ENCODE peak calls at places on chromosomes 16 and 17, in ten cellular contexts. M is K562, S is RWPE1, J is fibroblast of lung, Y is foreskin fibroblast, V is transverse colon, Z is adrenal gland, T is AG09309, X is stomach, U is HCT116. C is an unnamed sample.

GRCh38 chr17:27577124-27577761 is 53.7 kb upstream of the LGALS9 start:
- DNase-seq in M (peak), S (no peak), J (peak), Y (peak), V (no peak), Z (no peak), T (no peak), X (no peak), U (no peak), C (peak)

GRCh38 chr17:35448214-35448898 is at the start of gene SLFN13:
- DNase-seq in M (peak), S (peak), J (peak), Y (peak), V (peak), Z (peak), T (no peak), X (peak), U (no peak), C (peak)

GRCh38 chr17:72560303-72561247 is 439.8 kb downstream of the SOX9 start:
- DNase-seq in M (peak), S (peak), J (peak), Y (peak), V (peak), Z (no peak), T (no peak), X (peak), U (peak), C (no peak)

GRCh38 chr17:82296511-82297279 is 20.7 kb downstream of the CD7 start:
- DNase-seq in M (no peak), S (no peak), J (peak), Y (no peak), V (no peak), Z (no peak), T (no peak), X (no peak), U (no peak), C (no peak)

GRCh38 chr17:48510761-48511604 is 19.8 kb downstream of the HOXB1 start:
- DNase-seq in M (no peak), S (no peak), J (peak), Y (peak), V (no peak), Z (no peak), T (peak), X (no peak), U (no peak), C (no peak)

GRCh38 chr17:77778636-77779524 is 179.6 kb upstream of the TNRC6C start:
- DNase-seq in M (no peak), S (peak), J (no peak), Y (no peak), V (peak), Z (peak), T (no peak), X (peak), U (no peak), C (peak)

GRCh38 chr17:15507001-15507400 is 39.6 kb upstream of the CDRT4 start:
- DNase-seq in M (no peak), S (no peak), J (no peak), Y (no peak), V (no peak), Z (no peak), T (no peak), X (no peak), U (no peak), C (no peak)

GRCh38 chr17:61625564-61625963 is 34.5 kb upstream of the NACA2 start:
- DNase-seq in M (no peak), S (no peak), J (no peak), Y (no peak), V (no peak), Z (no peak), T (no peak), X (no peak), U (no peak), C (no peak)

GRCh38 chr16:13866073-13866472 is 53.9 kb upstream of the ERCC4 start:
- DNase-seq in M (peak), S (peak), J (peak), Y (peak), V (peak), Z (peak), T (peak), X (peak), U (peak), C (peak)

DNA sequence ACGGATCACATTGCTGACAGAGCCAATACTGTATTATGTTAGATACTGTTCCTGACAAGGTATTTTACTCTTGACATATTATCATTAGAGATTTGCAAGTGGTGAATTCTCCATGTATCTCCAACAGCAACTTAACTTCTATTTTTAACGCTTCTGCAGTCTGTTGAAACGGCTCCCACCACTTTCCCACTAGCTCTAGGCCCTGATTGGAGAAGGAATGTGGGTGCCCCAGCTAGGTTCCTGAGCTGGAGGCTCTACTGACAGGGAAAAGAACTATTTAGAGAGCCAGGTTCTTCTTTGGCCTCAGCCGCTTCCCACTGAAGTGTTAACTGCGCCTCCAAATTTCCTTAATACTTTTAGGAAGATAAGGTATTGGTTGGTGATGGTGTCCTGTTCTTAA is 191.8 kb downstream of the RBFOX1 start:
- DNase-seq in M (no peak), S (no peak), J (no peak), Y (no peak), V (no peak), Z (no peak), T (no peak), X (no peak), U (no peak), C (no peak)
- TF ChIP-seq CTCF in M (no peak), S (no peak), J (no peak), Y (no peak), V (no peak), Z (no peak), T (no peak), X (no peak), U (no peak), C (no peak)

DNA sequence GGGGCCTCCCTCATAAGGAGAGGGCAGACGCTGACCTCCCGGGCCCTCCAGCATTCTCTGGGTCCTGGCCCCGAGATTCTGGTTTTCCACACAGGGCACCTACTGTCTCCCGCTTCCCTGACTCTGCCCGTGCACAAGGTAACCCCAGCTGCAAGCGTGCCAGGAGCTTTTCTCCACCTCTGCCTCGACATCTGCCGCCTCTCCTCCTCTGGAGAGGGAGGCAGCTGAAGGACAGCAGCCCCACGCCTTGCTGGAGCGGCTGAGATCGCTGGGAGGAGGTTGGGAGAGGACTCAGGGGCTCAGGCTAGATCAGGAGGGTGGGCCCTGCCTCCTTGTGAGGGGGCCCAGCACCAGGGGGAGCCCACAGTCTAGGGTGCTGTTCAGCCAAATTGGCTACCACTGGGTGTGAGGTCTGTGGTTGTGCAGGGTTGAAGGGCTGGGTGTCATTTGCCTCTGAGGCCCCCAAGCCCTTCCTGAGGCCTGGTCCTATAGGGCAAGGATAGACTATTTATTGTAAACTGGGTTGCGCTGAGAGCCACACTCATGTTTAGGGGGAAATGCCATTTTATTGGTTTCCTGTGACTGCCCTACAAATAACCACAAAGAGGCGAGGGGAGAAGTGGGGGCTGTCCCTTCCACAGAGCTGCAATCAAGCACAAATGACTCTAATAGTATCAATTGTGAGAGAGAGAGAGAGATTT is 3.4 kb upstream of the ZCCHC14 start:
- DNase-seq in M (no peak), S (no peak), J (no peak), Y (no peak), V (no peak), Z (no peak), T (no peak), X (no peak), U (no peak), C (no peak)
- TF ChIP-seq CTCF in M (no peak), S (no peak), J (no peak), Y (no peak), V (no peak), Z (no peak), T (no peak), X (no peak), U (no peak), C (no peak)

DNA sequence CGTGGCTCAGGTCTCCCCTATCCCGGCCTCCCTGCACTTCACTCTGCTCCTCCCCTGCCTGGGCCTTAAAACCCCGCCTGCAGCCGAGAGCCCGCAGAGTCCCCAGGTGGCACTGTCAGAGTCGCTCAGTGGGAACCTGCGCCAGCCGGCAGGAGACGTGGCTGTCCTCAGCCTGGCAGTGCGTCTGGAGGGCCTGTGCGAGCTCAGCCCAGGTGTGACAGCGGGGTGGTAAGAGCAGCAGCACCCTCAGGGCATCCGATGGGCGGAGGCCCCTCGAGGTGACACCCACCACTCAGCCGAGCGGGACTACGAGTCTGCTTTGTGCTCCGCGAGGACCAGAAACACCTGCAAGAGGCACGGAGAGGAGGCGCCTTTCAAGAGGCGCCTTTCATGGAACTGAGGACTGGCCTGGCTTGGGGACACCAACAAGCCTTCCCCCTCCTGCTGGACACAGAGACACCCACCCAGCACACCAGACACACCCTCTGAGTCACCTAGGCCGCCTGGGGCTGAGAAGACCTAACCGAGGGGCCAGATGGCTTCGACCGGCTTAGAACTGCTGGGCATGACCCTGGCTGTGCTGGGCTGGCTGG is at the start of gene CLDN9:
- DNase-seq in M (peak), S (no peak), J (no peak), Y (no peak), V (peak), Z (no peak), T (no peak), X (peak), U (no peak), C (no peak)
- TF ChIP-seq CTCF in M (no peak), S (no peak), J (no peak), Y (no peak), V (no peak), Z (no peak), T (no peak), X (no peak), U (no peak), C (no peak)

GRCh38 chr16:7763111-7763510 is 430.5 kb downstream of the RBFOX1 start:
- DNase-seq in M (peak), S (no peak), J (no peak), Y (no peak), V (no peak), Z (no peak), T (no peak), X (no peak), U (no peak), C (no peak)

DNA sequence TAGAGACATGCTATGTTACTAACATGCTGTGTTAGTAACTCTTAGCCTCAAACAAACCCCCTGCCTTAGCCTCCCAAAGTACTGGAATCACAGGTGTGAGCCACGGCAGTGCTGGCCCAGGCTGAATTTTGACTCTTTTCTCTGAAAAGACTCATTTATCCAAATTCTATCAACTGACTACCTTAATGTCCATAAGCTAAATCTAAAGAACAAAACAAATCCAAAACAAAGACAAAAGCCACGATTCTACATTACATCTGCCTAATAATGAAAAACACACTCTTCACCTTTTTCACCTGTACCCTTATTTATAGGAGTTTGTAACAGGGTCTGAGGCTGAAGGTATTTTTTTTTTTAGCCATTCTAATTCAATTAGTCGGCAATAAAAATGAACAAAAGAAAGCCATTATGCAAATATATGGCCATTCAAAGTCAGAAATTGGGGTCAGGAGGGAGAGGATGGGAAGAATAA is 432.5 kb downstream of the RBFOX1 start:
- DNase-seq in M (no peak), S (no peak), J (no peak), Y (no peak), V (no peak), Z (no peak), T (no peak), X (no peak), U (no peak), C (no peak)
- TF ChIP-seq CTCF in M (no peak), S (no peak), J (no peak), Y (no peak), V (no peak), Z (no peak), T (no peak), X (no peak), U (no peak), C (no peak)

GRCh38 chr17:33021731-33022408 is 30.2 kb downstream of the SPACA3 start:
- DNase-seq in M (no peak), S (no peak), J (peak), Y (no peak), V (no peak), Z (no peak), T (no peak), X (no peak), U (no peak), C (no peak)
- TF ChIP-seq CTCF in M (peak), S (no peak), J (peak), Y (no peak), V (no peak), Z (no peak), T (peak), X (no peak), U (peak), C (no peak)

GRCh38 chr17:14429084-14429483 is 128.2 kb downstream of the HS3ST3B1 start:
- DNase-seq in M (no peak), S (no peak), J (no peak), Y (no peak), V (no peak), Z (no peak), T (no peak), X (no peak), U (no peak), C (no peak)

GRCh38 chr17:14432058-14432457 is 131.2 kb downstream of the HS3ST3B1 start:
- DNase-seq in M (no peak), S (no peak), J (peak), Y (no peak), V (no peak), Z (no peak), T (no peak), X (no peak), U (no peak), C (no peak)

GRCh38 chr17:14434506-14434905 is 133.6 kb downstream of the HS3ST3B1 start:
- DNase-seq in M (no peak), S (no peak), J (no peak), Y (no peak), V (no peak), Z (no peak), T (no peak), X (no peak), U (no peak), C (no peak)

GRCh38 chr17:14427914-14428639 is 127.2 kb downstream of the HS3ST3B1 start:
- DNase-seq in M (no peak), S (no peak), J (no peak), Y (no peak), V (peak), Z (no peak), T (no peak), X (no peak), U (no peak), C (no peak)

DNA sequence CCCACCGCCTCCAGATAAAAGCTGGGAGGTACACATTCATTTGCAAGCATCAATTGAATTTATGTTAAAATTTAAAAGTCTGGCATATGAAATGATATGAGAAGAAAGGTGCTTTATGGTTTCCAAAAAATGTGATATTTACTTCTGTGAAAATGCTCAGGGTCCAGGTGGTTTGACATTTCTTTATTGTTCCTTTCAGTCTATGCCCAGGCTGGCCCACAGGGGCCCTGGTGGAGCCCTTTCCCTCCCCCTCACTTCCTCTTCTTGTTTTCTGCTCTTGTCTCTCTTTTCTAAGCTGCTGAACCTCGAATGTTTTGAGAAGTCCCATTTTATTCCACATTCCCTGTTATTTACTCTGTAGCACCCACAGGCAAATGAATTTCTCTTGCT is 127.8 kb downstream of the HS3ST3B1 start:
- DNase-seq in M (no peak), S (no peak), J (no peak), Y (no peak), V (no peak), Z (no peak), T (no peak), X (no peak), U (no peak), C (no peak)
- TF ChIP-seq CTCF in M (no peak), S (no peak), J (no peak), Y (no peak), V (no peak), Z (no peak), T (no peak), X (no peak), U (no peak), C (no peak)

DNA sequence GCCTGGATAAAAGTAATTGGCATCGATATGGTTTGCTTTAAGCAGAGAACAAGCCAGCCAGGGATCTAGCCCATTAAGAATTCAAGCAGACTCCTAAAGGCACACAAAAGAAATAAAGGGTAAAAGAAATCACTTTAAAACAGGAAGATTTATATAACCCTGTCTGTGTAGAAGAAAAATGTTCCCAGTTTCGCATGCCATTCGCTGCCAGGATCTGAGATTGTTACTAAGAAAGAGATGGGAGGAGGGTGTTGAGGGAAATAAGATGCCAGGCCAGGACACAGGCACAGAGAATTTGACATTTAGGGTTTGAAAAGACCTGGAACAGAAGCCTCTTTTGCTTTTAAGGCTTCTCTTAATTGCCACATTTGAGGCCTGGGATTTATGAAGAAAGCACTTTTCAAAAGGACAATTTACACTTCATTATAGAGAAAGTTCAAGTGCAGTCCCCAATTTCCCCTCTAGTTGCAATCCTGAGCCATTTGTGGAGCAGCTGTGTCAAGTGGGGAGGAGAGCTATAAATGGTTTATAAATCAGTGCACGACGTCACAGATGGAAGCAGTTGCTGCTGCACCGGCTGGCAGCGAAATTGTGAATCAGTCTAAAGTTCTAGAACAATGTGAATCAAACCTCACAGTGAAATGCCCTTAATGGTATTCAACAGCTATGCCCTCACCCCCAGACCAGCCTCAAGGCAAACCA is 26.4 kb upstream of the C16orf87 start:
- DNase-seq in M (peak), S (peak), J (peak), Y (peak), V (no peak), Z (peak), T (no peak), X (no peak), U (peak), C (peak)
- TF ChIP-seq CTCF in M (peak), S (peak), J (peak), Y (peak), V (peak), Z (peak), T (peak), X (peak), U (peak), C (peak)

GRCh38 chr17:20154601-20155000 is 145.4 kb downstream of the SPECC1 start:
- DNase-seq in M (no peak), S (no peak), J (no peak), Y (no peak), V (no peak), Z (no peak), T (no peak), X (no peak), U (no peak), C (no peak)

GRCh38 chr17:20156196-20157077 is 147.3 kb downstream of the SPECC1 start:
- DNase-seq in M (peak), S (peak), J (peak), Y (peak), V (peak), Z (no peak), T (no peak), X (peak), U (peak), C (peak)

GRCh38 chr17:20153231-20153630 is 144.1 kb downstream of the SPECC1 start:
- DNase-seq in M (no peak), S (no peak), J (no peak), Y (no peak), V (peak), Z (no peak), T (no peak), X (no peak), U (no peak), C (no peak)

GRCh38 chr17:20157078-20157360 is 147.9 kb downstream of the SPECC1 start:
- DNase-seq in M (no peak), S (peak), J (no peak), Y (no peak), V (peak), Z (no peak), T (no peak), X (peak), U (no peak), C (no peak)

DNA sequence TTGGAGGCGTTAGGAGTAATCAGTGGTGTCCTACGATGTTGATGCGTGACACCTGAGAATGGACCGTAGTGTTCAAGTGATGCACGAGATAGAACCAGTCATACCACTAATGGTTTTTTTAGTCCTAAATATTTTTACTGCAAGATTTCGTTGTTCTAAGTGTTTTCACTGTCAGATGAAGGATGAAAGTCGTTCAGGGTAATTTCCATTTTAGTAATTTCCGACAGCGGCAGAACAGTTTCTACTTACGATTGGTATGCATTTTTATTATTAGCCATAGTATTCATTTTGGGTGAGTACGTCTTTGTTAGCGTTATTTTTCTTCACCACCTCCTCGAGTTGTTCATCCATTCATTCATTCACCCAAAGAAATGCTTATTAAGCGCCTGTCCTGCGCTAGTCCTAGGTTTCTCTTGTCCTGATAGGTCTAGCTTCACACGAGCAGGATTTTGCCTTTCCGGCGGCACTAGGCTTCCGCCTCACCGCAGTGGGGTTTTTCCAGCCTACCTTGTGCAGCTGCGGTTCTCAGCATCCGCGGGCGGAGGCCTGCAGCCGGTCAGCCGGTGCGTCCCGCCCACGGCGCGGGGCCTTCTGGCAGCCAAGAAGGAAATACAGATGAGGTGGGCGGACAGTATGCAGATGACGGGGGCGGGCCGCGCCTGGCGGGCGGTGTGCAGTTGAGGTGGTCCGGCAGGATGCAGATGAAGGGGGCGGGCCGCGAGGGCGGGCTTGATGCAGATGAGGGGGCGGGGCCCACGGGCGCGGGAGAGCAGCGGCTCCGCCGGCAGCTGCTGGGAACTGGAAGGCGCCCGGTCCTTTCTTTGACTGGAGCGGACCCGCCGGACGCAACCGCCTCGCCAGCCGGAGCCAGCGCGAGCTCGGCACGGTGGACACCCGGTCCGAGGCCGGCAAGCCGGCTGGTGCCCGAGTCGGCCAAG is 146.4 kb downstream of the SPECC1 start:
- DNase-seq in M (peak), S (peak), J (peak), Y (peak), V (peak), Z (peak), T (peak), X (peak), U (peak), C (peak)
- TF ChIP-seq CTCF in M (no peak), S (no peak), J (no peak), Y (no peak), V (no peak), Z (peak), T (no peak), X (peak), U (no peak), C (no peak)